ENCODE peak calls at places on chromosomes 16 and 17, in four cellular contexts. T is adrenal gland, A is PC-9, F is GM23338. H is an unnamed sample.

GRCh38 chr16:27972500-27972899 is 91.0 kb downstream of the GSG1L start:
- DNase-seq in T (no peak), A (peak; percentile 44), F (peak; percentile 82), H (peak; percentile 73)

GRCh38 chr17:27809555-27809954 is 9.2 kb upstream of the NOS2 start:
- DNase-seq in T (no peak), A (no peak), F (no peak), H (no peak)

GRCh38 chr16:78668393-78668792 is 568.9 kb downstream of the WWOX start:
- DNase-seq in T (no peak), A (no peak), F (no peak), H (no peak)

GRCh38 chr17:60901806-60902205 is 224.2 kb downstream of the BCAS3 start:
- DNase-seq in T (no peak), A (no peak), F (no peak), H (peak; percentile 68)

GRCh38 chr16:23207485-23207884 is 24.9 kb downstream of the SCNN1G start:
- DNase-seq in T (no peak), A (no peak), F (no peak), H (no peak)

GRCh38 chr17:81386646-81387234 is 8.5 kb upstream of the BAHCC1 start:
- DNase-seq in T (no peak), A (no peak), F (peak; percentile 43), H (no peak)

GRCh38 chr17:80649672-80650338 is 105.2 kb downstream of the RPTOR start:
- DNase-seq in T (peak; percentile 36), A (peak; percentile 23), F (peak; percentile 88), H (peak; percentile 62)

GRCh38 chr17:57965521-57966160 is 10.4 kb upstream of the CUEDC1 start:
- DNase-seq in T (no peak), A (no peak), F (no peak), H (no peak)

GRCh38 chr16:23505942-23506605 is 4.2 kb downstream of the GGA2 start:
- DNase-seq in T (no peak), A (no peak), F (no peak), H (no peak)

GRCh38 chr16:84043486-84044107 is 1.0 kb upstream of the SLC38A8 start:
- DNase-seq in T (peak; percentile 39), A (no peak), F (peak; percentile 32), H (no peak)

GRCh38 chr16:72664122-72664479 is 383.8 kb downstream of the ZFHX3 start:
- DNase-seq in T (no peak), A (no peak), F (peak; percentile 2), H (no peak)

GRCh38 chr17:79750650-79751545 is 20.2 kb downstream of the ENPP7 start:
- DNase-seq in T (no peak), A (no peak), F (no peak), H (no peak)

GRCh38 chr16:85862476-85863383 is 36.2 kb upstream of the IRF8 start:
- DNase-seq in T (peak; percentile 5), A (no peak), F (no peak), H (no peak)

GRCh38 chr17:74713199-74713755 is 554 bp upstream of the CD300LF start:
- DNase-seq in T (no peak), A (no peak), F (no peak), H (no peak)

GRCh38 chr16:87160218-87160617 is 157.0 kb downstream of the C16orf95 start:
- DNase-seq in T (no peak), A (no peak), F (no peak), H (no peak)

GRCh38 chr17:75814900-75815373 is 29.3 kb downstream of the UNC13D start:
- DNase-seq in T (peak; percentile 79), A (peak; percentile 73), F (no peak), H (peak; percentile 86)

GRCh38 chr17:33152793-33153192 is 140.3 kb downstream of the ASIC2 start:
- DNase-seq in T (no peak), A (no peak), F (peak; percentile 33), H (no peak)

GRCh38 chr17:18978655-18979054 is 25.9 kb downstream of the FAM83G start:
- DNase-seq in T (no peak), A (no peak), F (no peak), H (no peak)

GRCh38 chr16:69396187-69397061 is 10.6 kb upstream of the TERF2 start:
- DNase-seq in T (peak; percentile 85), A (peak; percentile 63), F (peak; percentile 93), H (peak; percentile 64)

GRCh38 chr17:78960945-78961344 is 18.8 kb downstream of the LGALS3BP start:
- DNase-seq in T (no peak), A (no peak), F (no peak), H (no peak)

GRCh38 chr16:15542261-15542660 is 100.7 kb downstream of the MARF1 start:
- DNase-seq in T (no peak), A (no peak), F (peak; percentile 87), H (no peak)

GRCh38 chr16:72609933-72610332 is 438.0 kb upstream of the PMFBP1 start:
- DNase-seq in T (no peak), A (no peak), F (no peak), H (no peak)

GRCh38 chr17:1713878-1714487 is 3.8 kb upstream of the TLCD2 start:
- DNase-seq in T (peak; percentile 46), A (peak; percentile 57), F (peak; percentile 92), H (peak; percentile 35)

GRCh38 chr17:65027305-65027704 is 29.2 kb downstream of the GNA13 start:
- DNase-seq in T (no peak), A (peak; percentile 47), F (peak; percentile 75), H (peak; percentile 83)

GRCh38 chr17:4537451-4538235 is 17.5 kb downstream of the MYBBP1A start:
- DNase-seq in T (no peak), A (no peak), F (no peak), H (no peak)

GRCh38 chr17:8056232-8056975 is 17.5 kb downstream of the ALOX15B start:
- DNase-seq in T (no peak), A (peak; percentile 29), F (no peak), H (no peak)

GRCh38 chr16:90057738-90058173 is 19.4 kb downstream of the PRDM7 start:
- DNase-seq in T (no peak), A (peak; percentile 16), F (no peak), H (peak; percentile 31)

GRCh38 chr17:39706921-39707337 is 7.1 kb downstream of the ERBB2 start:
- DNase-seq in T (no peak), A (peak; percentile 26), F (no peak), H (no peak)

GRCh38 chr17:39704821-39705551 is 5.1 kb downstream of the ERBB2 start:
- DNase-seq in T (no peak), A (no peak), F (peak; percentile 41), H (no peak)

GRCh38 chr17:39703913-39704312 is 4.0 kb downstream of the ERBB2 start:
- DNase-seq in T (no peak), A (no peak), F (no peak), H (no peak)

GRCh38 chr17:39705786-39706348 is 6.0 kb downstream of the ERBB2 start:
- DNase-seq in T (no peak), A (peak; percentile 91), F (no peak), H (peak; percentile 85)

DNA sequence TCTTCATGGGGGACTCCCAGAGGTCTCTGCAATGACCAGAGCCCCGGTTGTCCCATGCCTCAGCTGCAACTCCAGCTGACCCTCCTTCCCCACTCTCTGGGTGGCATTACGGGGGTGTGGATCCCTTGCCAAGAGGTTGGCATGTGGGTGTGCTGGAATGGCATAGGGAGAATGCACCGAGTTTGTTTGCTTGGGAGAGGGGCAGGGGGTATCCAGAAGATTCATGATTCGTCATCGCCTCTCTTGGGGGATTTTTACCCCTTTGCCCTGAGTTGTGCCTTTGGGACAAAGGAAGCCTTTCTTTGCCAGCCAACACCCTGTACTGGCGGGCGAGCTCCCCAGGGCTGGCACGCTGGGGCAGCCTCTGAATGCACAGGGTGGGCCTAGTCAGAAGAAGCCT is 6.5 kb downstream of the ERBB2 start:
- DNase-seq in T (no peak), A (no peak), F (no peak), H (no peak)
- H3K27ac ChIP-seq in T (no peak overlapping the region), A (peak overlapping the region; percentile 68), F (no peak overlapping the region), H (peak overlapping the region; percentile 60)

DNA sequence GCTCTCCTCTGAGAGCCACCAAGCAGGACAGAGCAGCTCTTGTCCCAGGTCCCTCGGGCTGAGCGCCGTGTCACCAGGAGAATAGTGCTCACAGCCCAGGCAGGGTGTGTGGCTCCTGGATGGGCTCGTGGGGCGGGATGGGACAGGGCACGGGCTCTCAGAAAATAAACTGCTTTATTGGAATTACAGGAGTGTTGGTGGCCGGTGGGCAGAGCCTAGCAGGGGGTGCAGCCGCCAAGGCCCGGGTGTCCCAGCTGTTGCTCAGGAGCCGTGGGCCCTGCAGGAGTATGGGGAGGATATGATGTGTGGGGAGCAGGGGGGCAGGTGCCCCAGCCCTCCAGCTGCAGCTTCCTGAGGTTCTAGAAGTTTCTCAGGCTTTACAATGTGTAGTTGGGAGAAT is 17.1 kb downstream of the TELO2 start:
- DNase-seq in T (no peak), A (no peak), F (no peak), H (no peak)
- H3K27ac ChIP-seq in T (no peak overlapping the region), A (no peak overlapping the region), F (no peak overlapping the region), H (peak overlapping the region; percentile 17)

GRCh38 chr17:66777689-66778225 is 57.2 kb upstream of the CACNG5 start:
- DNase-seq in T (no peak), A (no peak), F (peak; percentile 93), H (no peak)

GRCh38 chr17:66776999-66777688 is 57.8 kb upstream of the CACNG5 start:
- DNase-seq in T (no peak), A (no peak), F (no peak), H (no peak)

GRCh38 chr17:66775262-66775661 is 59.7 kb upstream of the CACNG5 start:
- DNase-seq in T (no peak), A (no peak), F (no peak), H (no peak)

GRCh38 chr17:66778531-66778930 is 56.4 kb upstream of the CACNG5 start:
- DNase-seq in T (no peak), A (no peak), F (no peak), H (no peak)

DNA sequence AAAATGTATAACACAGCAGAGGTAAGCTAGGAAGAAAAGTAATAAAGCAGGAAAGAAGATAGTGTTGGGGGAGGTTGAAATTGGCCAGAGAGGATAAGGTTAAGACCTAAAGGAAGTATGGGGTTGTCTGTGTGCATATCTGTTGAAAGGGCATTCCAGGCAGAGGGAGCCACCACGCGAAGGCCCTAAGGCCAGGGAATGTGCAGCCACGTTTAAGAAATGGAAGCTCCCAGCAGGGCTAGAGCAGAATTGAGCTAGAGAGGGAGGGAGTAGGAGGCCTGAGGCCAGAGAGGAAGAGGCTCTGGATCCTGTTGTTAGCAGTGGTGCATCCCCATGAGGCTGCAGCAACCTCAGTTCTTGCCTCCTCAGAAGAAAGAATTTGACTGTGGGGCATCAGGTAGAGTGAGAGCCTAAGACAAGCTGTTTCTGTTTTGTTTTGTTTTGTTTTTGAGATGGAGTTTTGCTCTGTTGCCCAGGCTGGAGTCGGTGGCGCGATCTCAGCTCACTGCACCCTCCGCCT is 59.0 kb upstream of the CACNG5 start:
- DNase-seq in T (no peak), A (no peak), F (no peak), H (no peak)
- H3K27ac ChIP-seq in T (no peak overlapping the region), A (no peak overlapping the region), F (peak overlapping the region; percentile 78), H (no peak overlapping the region)

GRCh38 chr17:66508896-66509843 is 206.8 kb downstream of the PRKCA start:
- DNase-seq in T (peak; percentile 39), A (peak; percentile 34), F (no peak), H (peak; percentile 69)
- H3K27ac ChIP-seq in T (no peak overlapping the region), A (peak overlapping the region; percentile 61), F (no peak overlapping the region), H (peak overlapping the region; percentile 84)

DNA sequence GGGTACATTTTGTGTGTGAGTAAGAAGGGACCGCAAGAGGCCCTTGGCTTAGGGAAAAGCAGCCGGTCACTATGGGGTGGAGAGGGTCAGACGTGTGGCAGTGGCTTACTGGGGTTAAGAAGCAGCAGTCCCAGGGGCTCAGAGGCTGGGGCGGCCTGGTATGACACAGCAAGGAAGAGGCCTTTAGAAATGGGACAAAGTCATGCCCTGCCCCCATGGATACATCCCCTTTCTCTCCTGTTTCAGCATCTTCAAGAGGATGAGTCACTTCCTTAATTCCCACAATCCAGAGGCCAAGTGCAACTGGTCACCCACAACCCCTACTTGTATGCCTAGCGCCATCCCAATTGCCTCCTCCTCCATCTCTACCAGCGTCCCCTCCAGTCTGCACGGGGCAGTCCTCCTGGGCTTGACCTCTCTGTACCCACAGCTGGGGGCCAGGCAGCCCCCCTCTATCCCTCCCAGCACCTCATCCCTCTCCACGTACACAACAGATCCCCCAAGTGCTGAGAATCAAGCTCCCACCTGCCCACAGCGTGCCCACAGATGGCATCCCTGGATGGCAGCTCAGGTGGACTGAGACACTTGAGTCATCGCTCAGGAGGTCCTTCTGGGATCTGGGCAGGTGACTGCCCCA is 6.9 kb upstream of the EFTUD2 start:
- DNase-seq in T (no peak), A (peak; percentile 51), F (no peak), H (peak; percentile 81)
- H3K27ac ChIP-seq in T (no peak overlapping the region), A (peak overlapping the region; percentile 86), F (no peak overlapping the region), H (peak overlapping the region; percentile 80)